ENCODE peak calls at places on chromosome 14, in five cellular contexts. H, A, O, X and Z are unnamed samples.

GRCh38 chr14:64997108-64997794 is 10.6 kb downstream of the FNTB start:
- DNase-seq in H (peak; percentile 73), A (no peak), O (no peak), X (no peak), Z (no peak)

GRCh38 chr14:65433646-65434045 is 21.1 kb downstream of the FUT8 start:
- DNase-seq in H (no peak), A (no peak), O (no peak), X (no peak), Z (no peak)

GRCh38 chr14:102893452-102893851 is 29.0 kb upstream of the AMN start:
- DNase-seq in H (no peak), A (no peak), O (no peak), X (peak; percentile 94), Z (no peak)

GRCh38 chr14:104389326-104390220 is 190.0 kb upstream of the C14orf180 start:
- DNase-seq in H (no peak), A (peak; percentile 51), O (peak; percentile 8), X (no peak), Z (no peak)

GRCh38 chr14:71290960-71291466 is 383.8 kb downstream of the PCNX1 start:
- DNase-seq in H (peak; percentile 99), A (no peak), O (no peak), X (peak; percentile 81), Z (no peak)

GRCh38 chr14:87334997-87335675 is 657.8 kb downstream of the GALC start:
- DNase-seq in H (no peak), A (no peak), O (no peak), X (no peak), Z (no peak)

GRCh38 chr14:30728471-30728870 is 106.4 kb downstream of the SCFD1 start:
- DNase-seq in H (no peak), A (no peak), O (no peak), X (no peak), Z (no peak)

GRCh38 chr14:58826845-58827686 is 189.3 kb downstream of the DACT1 start:
- DNase-seq in H (peak; percentile 61), A (no peak), O (no peak), X (no peak), Z (no peak)

GRCh38 chr14:51938137-51938536 is 51.2 kb upstream of the RTRAF start:
- DNase-seq in H (no peak), A (no peak), O (no peak), X (peak; percentile 60), Z (no peak)

GRCh38 chr14:91402278-91403068 is 15.1 kb downstream of the CCDC88C start:
- DNase-seq in H (no peak), A (no peak), O (no peak), X (peak; percentile 46), Z (no peak)

GRCh38 chr14:95256011-95256775 is 63.5 kb downstream of the CLMN start:
- DNase-seq in H (no peak), A (no peak), O (no peak), X (no peak), Z (no peak)

GRCh38 chr14:100484531-100485267 is 102.5 kb downstream of the BEGAIN start:
- DNase-seq in H (no peak), A (no peak), O (no peak), X (no peak), Z (no peak)

GRCh38 chr14:24340606-24341005 is 815 bp upstream of the RIPK3 start:
- DNase-seq in H (no peak), A (no peak), O (no peak), X (no peak), Z (no peak)

GRCh38 chr14:94936901-94937321 is 167.0 kb upstream of the GSC start:
- DNase-seq in H (no peak), A (no peak), O (no peak), X (no peak), Z (no peak)

GRCh38 chr14:74974364-74975058 is 19.1 kb upstream of the PGF start:
- DNase-seq in H (no peak), A (no peak), O (no peak), X (no peak), Z (peak; percentile 35)

GRCh38 chr14:65961004-65961403 is 525.2 kb upstream of the CCDC196 start:
- DNase-seq in H (peak; percentile 67), A (peak; percentile 67), O (peak; percentile 39), X (peak; percentile 76), Z (no peak)

GRCh38 chr14:73759183-73759713 is 45.1 kb upstream of the PNMA1 start:
- DNase-seq in H (peak; percentile 56), A (peak; percentile 55), O (peak; percentile 38), X (peak; percentile 62), Z (no peak)

GRCh38 chr14:75204106-75204505 is 27.7 kb upstream of the TMED10 start:
- DNase-seq in H (no peak), A (no peak), O (no peak), X (no peak), Z (no peak)

GRCh38 chr14:54537651-54538050 is 27.9 kb downstream of the CGRRF1 start:
- DNase-seq in H (no peak), A (no peak), O (no peak), X (no peak), Z (no peak)

GRCh38 chr14:22596354-22596879 is 1.7 kb upstream of the ABHD4 start:
- DNase-seq in H (no peak), A (no peak), O (no peak), X (no peak), Z (no peak)

GRCh38 chr14:100381386-100382105 is 58.4 kb downstream of the SLC25A47 start:
- DNase-seq in H (no peak), A (no peak), O (no peak), X (no peak), Z (no peak)

GRCh38 chr14:70186826-70187483 is 1.8 kb downstream of the SLC8A3 start:
- DNase-seq in H (no peak), A (no peak), O (peak; percentile 15), X (no peak), Z (peak; percentile 28)

GRCh38 chr14:62156052-62156451 is 393.8 kb downstream of the SNAPC1 start:
- DNase-seq in H (peak; percentile 39), A (no peak), O (no peak), X (no peak), Z (no peak)